ENCODE peak calls at places on chromosomes 2 and 18, in six cellular contexts. T is GM23338, D is HepG2, S is aorta, X is PC-3, A is thyroid gland. V is an unnamed sample.

GRCh38 chr18:49561377-49562193 is at the start of gene LIPG:
- DNase-seq in T (peak), D (peak), S (peak), X (peak), A (peak), V (no peak)

GRCh38 chr2:203532957-203533695 is 2.0 kb downstream of the RAPH1 start:
- DNase-seq in T (peak), D (peak), S (no peak), X (peak), A (peak), V (no peak)

GRCh38 chr18:79493211-79493800 is 97.6 kb downstream of the NFATC1 start:
- DNase-seq in T (no peak), D (no peak), S (peak), X (no peak), A (peak), V (no peak)

GRCh38 chr2:61221819-61222218 is 59.8 kb downstream of the C2orf74 start:
- DNase-seq in T (no peak), D (no peak), S (no peak), X (no peak), A (no peak), V (no peak)

GRCh38 chr2:189444322-189444721 is 3.0 kb downstream of the WDR75 start:
- DNase-seq in T (no peak), D (no peak), S (no peak), X (no peak), A (no peak), V (no peak)

GRCh38 chr2:227504700-227505099 is 32.7 kb downstream of the AGFG1 start:
- DNase-seq in T (no peak), D (no peak), S (no peak), X (no peak), A (no peak), V (no peak)

GRCh38 chr2:19355416-19355821 is 3.0 kb downstream of the OSR1 start:
- DNase-seq in T (no peak), D (no peak), S (no peak), X (no peak), A (no peak), V (no peak)

GRCh38 chr2:166112193-166112605 is 15.6 kb downstream of the SCN1A start:
- DNase-seq in T (no peak), D (no peak), S (no peak), X (peak), A (no peak), V (no peak)

GRCh38 chr2:101655941-101656422 is 41.5 kb upstream of the MAP4K4 start:
- DNase-seq in T (no peak), D (peak), S (peak), X (no peak), A (no peak), V (no peak)

GRCh38 chr18:36630917-36631316 is 197.9 kb downstream of the TPGS2 start:
- DNase-seq in T (no peak), D (no peak), S (no peak), X (no peak), A (peak), V (no peak)

GRCh38 chr2:88059979-88060906 is 4.7 kb upstream of the KRCC1 start:
- DNase-seq in T (peak), D (peak), S (no peak), X (peak), A (peak), V (peak)

GRCh38 chr2:237731663-237732062 is 66.9 kb upstream of the RBM44 start:
- DNase-seq in T (no peak), D (peak), S (no peak), X (peak), A (no peak), V (no peak)
- H3K27ac ChIP-seq in T (no peak), D (peak), S (no peak), X (no peak), A (peak), V (no peak)

GRCh38 chr2:24892928-24893327 is 27.1 kb downstream of the ADCY3 start:
- DNase-seq in T (no peak), D (no peak), S (no peak), X (peak), A (no peak), V (no peak)
- H3K27ac ChIP-seq in T (no peak), D (no peak), S (no peak), X (no peak), A (no peak), V (no peak)

DNA sequence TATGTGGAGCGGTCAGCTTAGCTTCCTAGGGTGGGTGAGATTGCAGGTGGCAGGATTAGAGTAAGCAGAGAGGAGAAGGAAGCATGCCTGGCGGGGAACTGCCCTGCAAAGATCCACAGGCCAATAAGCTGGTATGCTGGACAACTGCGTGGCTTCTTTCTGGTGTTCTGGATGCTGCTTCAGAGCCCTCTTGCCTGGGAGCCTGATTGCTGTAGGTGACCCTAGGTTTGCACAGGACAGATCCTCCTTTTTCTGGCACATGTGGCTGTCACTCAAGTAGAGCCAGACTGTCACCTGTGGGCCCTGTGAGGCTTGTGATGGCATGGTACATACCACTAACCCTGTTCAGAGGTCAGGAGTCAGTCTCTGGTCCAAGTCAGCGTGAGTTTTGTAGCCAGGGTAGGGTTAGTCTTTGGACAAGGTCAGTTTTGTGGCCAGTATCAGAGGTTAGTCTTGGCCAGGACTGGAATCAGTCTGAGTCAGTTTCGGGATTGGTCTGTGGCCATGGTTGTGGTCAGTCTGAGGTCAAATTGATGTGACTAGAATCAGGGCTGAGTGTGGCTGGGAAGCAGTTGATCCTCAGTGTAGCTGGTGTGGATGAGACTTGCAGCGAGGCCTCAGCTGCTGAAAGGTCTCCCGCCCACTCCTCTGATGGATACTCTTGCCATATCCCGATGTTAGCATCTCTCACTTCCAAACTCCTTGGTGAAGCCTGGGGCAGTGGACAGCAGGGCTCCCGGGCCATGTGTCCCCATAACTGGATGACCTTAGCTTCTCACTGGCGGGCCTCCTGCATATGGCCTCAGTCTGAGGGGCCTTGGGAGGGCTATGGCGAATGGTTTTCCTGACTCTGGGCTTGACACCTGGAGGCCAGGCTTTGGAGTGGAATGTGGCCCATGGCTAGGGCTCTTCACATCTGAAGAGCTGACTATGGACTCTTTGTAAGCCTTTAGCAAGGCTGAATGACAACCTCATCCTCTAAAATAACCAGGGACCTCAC is 260.5 kb downstream of the DYSF start:
- DNase-seq in T (no peak), D (no peak), S (peak), X (no peak), A (no peak), V (no peak)
- H3K27ac ChIP-seq in T (no peak), D (no peak), S (no peak), X (no peak), A (no peak), V (no peak)

DNA sequence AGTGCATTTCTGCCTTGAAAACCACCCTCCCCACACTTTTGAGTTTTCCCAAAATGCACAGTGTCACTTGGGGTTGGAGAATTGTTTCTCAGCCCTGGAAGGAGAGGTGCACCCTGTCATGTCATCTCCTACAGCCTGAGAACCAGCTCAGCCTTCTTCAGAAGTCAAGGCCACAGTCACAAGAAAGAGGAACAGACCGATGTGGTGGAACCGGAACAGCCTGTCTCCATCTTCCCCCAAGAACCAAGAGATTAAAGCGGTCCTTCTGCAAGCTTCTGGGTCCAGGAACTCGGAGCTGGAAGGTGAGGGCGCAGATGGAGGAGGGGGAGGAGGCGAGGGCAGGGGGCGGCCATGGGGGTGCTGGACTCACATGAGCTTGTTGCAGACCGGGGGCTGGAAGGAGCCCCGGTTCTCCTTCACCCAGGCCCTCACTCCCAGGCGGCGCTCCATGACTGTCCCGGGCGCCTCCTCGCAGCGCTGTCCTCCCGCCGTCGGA is 248 bp downstream of the HAAO start:
- DNase-seq in T (no peak), D (no peak), S (no peak), X (no peak), A (no peak), V (no peak)
- H3K27ac ChIP-seq in T (no peak), D (peak), S (peak), X (no peak), A (peak), V (peak)

GRCh38 chr2:32611366-32611765 is 16.5 kb upstream of the TTC27 start:
- DNase-seq in T (no peak), D (peak), S (no peak), X (no peak), A (no peak), V (no peak)
- H3K27ac ChIP-seq in T (no peak), D (no peak), S (no peak), X (no peak), A (no peak), V (no peak)

GRCh38 chr2:70510213-70510820 is 43.3 kb downstream of the TGFA start:
- DNase-seq in T (no peak), D (no peak), S (no peak), X (no peak), A (no peak), V (no peak)

GRCh38 chr2:70505613-70506391 is 47.8 kb downstream of the TGFA start:
- DNase-seq in T (no peak), D (no peak), S (no peak), X (no peak), A (no peak), V (no peak)

GRCh38 chr2:70511986-70512729 is 41.5 kb downstream of the TGFA start:
- DNase-seq in T (no peak), D (no peak), S (no peak), X (peak), A (no peak), V (no peak)

GRCh38 chr2:70509565-70509964 is 44.1 kb downstream of the TGFA start:
- DNase-seq in T (no peak), D (no peak), S (no peak), X (peak), A (no peak), V (no peak)

GRCh38 chr2:70508711-70509462 is 44.7 kb downstream of the TGFA start:
- DNase-seq in T (no peak), D (no peak), S (no peak), X (peak), A (no peak), V (no peak)
- H3K27ac ChIP-seq in T (no peak), D (no peak), S (no peak), X (peak), A (no peak), V (no peak)

DNA sequence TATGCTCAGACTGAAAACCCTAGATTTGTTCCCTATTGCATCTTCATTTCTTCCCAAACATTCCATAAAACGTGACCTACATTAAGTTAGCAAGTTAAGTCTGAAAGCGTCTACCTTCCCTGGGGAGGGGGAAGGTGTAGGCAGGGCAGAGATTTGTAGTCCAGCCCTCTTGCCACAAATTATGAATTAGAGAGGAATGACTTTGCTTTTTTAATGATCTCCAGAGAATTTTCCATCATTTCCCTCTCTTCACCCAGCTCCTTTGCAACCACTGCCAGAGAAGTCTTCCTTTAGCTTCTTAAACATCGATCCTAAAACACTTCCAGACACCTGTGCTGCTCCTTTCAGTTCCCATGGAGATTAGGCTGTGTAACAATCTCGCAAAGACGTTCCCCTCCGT is 1.2 kb downstream of the C2orf76 start:
- DNase-seq in T (no peak), D (no peak), S (no peak), X (no peak), A (no peak), V (no peak)
- H3K27ac ChIP-seq in T (no peak), D (peak), S (no peak), X (no peak), A (no peak), V (no peak)

GRCh38 chr2:23520256-23520655 is 135.3 kb downstream of the KLHL29 start:
- DNase-seq in T (peak), D (peak), S (peak), X (no peak), A (no peak), V (no peak)
- H3K27ac ChIP-seq in T (no peak), D (no peak), S (no peak), X (no peak), A (no peak), V (no peak)

DNA sequence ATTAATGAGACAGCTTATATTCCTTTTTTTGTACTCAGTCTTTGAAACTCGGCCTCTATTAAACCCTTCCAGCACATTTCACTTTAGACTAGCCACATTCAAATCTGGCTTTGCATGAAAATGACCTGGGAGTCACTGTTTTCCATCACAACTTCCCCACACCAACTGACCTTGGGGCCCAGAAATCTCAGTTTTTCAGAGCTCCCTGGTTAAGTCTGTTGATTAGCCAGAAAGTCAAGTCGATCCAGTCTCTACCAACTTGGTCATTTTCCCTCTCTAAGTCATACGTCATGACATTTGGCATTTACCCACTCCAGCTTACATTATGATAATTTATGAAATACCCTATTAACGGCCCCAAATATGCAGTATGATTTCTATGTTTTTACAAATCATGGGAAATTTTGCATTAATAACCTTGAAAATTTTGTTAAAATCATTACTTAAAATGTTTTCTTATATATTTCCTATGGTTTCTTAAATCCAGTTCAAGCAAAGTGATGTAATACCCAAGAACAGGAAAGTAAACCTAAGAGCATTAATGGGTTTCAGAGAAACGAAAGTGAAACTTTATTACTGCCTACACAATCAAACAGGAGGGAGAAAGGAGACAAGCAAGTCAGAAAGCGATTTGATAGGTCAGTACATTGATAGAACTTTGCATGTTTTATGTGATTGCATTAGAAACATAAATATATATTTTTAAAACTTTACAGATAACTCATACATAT is 77.1 kb downstream of the SPATS2L start:
- DNase-seq in T (peak), D (no peak), S (no peak), X (no peak), A (no peak), V (no peak)
- H3K27ac ChIP-seq in T (peak), D (peak), S (no peak), X (no peak), A (no peak), V (peak)